ENCODE peak calls at places on chromosomes 7 and 10, in eight cellular contexts. B is GM06990, C is tibial artery, K is ovary, Z is astrocyte, P is HL-60, L is Caco-2, I is cardiac fibroblast. S is an unnamed sample.

GRCh38 chr7:157310676-157311185 is 26.1 kb upstream of the DNAJB6 start:
- DNase-seq in B (no peak), K (no peak), I (peak; percentile 43), L (no peak), Z (no peak), P (no peak), C (no peak), S (no peak)

GRCh38 chr10:32970910-32971309 is 12.9 kb upstream of the ITGB1 start:
- DNase-seq in P (no peak), C (no peak), B (no peak), Z (no peak), I (no peak), L (no peak), K (no peak), S (no peak)

GRCh38 chr10:6349846-6350245 is 147.1 kb downstream of the PFKFB3 start:
- DNase-seq in L (no peak), K (no peak), I (no peak), C (no peak), P (no peak), Z (no peak), B (no peak), S (no peak)

GRCh38 chr7:139851770-139852481 is 22.9 kb downstream of the TBXAS1 start:
- DNase-seq in L (no peak), B (no peak), K (no peak), I (no peak), Z (no peak), C (no peak), P (no peak), S (no peak)

GRCh38 chr7:141737118-141737835 is 881 bp upstream of the SSBP1 start:
- DNase-seq in P (peak; percentile 46), I (peak; percentile 19), L (peak; percentile 51), Z (no peak), C (no peak), B (peak; percentile 13), K (no peak), S (no peak)

GRCh38 chr7:23022258-23022745 is 8.4 kb upstream of the HYCC1 start:
- DNase-seq in B (no peak), P (no peak), L (no peak), I (peak; percentile 90), K (no peak), C (no peak), Z (peak; percentile 96), S (peak; percentile 49)

GRCh38 chr7:104767826-104768536 is 246.0 kb upstream of the KMT2E start:
- DNase-seq in Z (no peak), I (no peak), B (no peak), P (no peak), C (no peak), K (no peak), L (no peak), S (no peak)

GRCh38 chr7:147412782-147413186 is 1177.8 kb upstream of the C7orf33 start:
- DNase-seq in Z (peak; percentile 86), B (no peak), L (no peak), P (no peak), K (no peak), C (no peak), I (peak; percentile 95), S (peak; percentile 63)

GRCh38 chr7:33982425-33982786 is 77.1 kb downstream of the BMPER start:
- DNase-seq in Z (peak; percentile 63), I (peak; percentile 83), B (no peak), K (no peak), C (no peak), L (no peak), P (no peak), S (no peak)

GRCh38 chr10:1782841-1783240 is 45.5 kb upstream of the ADARB2 start:
- DNase-seq in L (no peak), P (no peak), I (no peak), B (no peak), K (no peak), Z (no peak), C (no peak), S (no peak)

GRCh38 chr7:131904750-131905327 is 348.4 kb upstream of the PODXL start:
- DNase-seq in I (no peak), P (no peak), C (no peak), Z (no peak), B (no peak), K (no peak), L (no peak), S (no peak)

GRCh38 chr7:29807179-29807841 is 1.0 kb downstream of the WIPF3 start:
- DNase-seq in Z (no peak), B (no peak), L (peak; percentile 54), P (no peak), C (peak; percentile 82), K (peak; percentile 64), I (no peak), S (no peak)

GRCh38 chr10:34526758-34527730 is 288.1 kb downstream of the PARD3 start:
- DNase-seq in K (no peak), Z (peak; percentile 99), L (no peak), I (peak; percentile 97), C (no peak), B (peak; percentile 33), P (no peak), S (peak; percentile 80)

GRCh38 chr7:138892016-138892630 is 89.1 kb downstream of the KIAA1549 start:
- DNase-seq in I (no peak), B (no peak), P (no peak), Z (no peak), K (no peak), L (no peak), C (no peak), S (no peak)

GRCh38 chr10:14653271-14654161 is 121.2 kb downstream of the FAM107B start:
- DNase-seq in Z (peak; percentile 70), L (peak; percentile 78), B (no peak), P (peak; percentile 84), I (peak; percentile 62), K (no peak), C (no peak), S (peak; percentile 79)

GRCh38 chr10:26090032-26090431 is 126.5 kb upstream of the GAD2 start:
- DNase-seq in C (no peak), Z (no peak), I (no peak), L (no peak), P (no peak), B (no peak), K (no peak), S (no peak)

GRCh38 chr10:91909178-91909677 is at the start of gene FGFBP3:
- DNase-seq in K (peak; percentile 45), L (peak; percentile 51), P (peak; percentile 55), I (peak; percentile 43), B (no peak), Z (peak; percentile 52), C (no peak), S (no peak)

GRCh38 chr7:107169120-107170050 is 582 bp downstream of the HBP1 start:
- DNase-seq in B (peak; percentile 87), K (peak; percentile 98), C (peak; percentile 99), P (peak; percentile 92), L (peak; percentile 97), Z (peak; percentile 86), I (peak; percentile 98), S (peak; percentile 96)
- TF ChIP-seq CTCF in B (no peak), K (peak; percentile 35), C (no peak), P (no peak), L (no peak), Z (no peak), I (no peak), S (peak; percentile 11)

GRCh38 chr10:70655316-70655715 is 17.0 kb upstream of the ADAMTS14 start:
- DNase-seq in K (no peak), L (no peak), I (no peak), C (no peak), B (no peak), P (no peak), Z (no peak), S (no peak)

GRCh38 chr10:70651661-70652060 is 20.6 kb upstream of the ADAMTS14 start:
- DNase-seq in B (no peak), I (no peak), C (no peak), Z (no peak), K (no peak), L (peak; percentile 46), P (no peak), S (no peak)

GRCh38 chr10:70650104-70650503 is 22.2 kb upstream of the ADAMTS14 start:
- DNase-seq in B (no peak), I (no peak), K (no peak), P (no peak), Z (no peak), L (no peak), C (no peak), S (no peak)

GRCh38 chr10:70650751-70651150 is 21.6 kb upstream of the ADAMTS14 start:
- DNase-seq in C (no peak), P (no peak), Z (no peak), K (no peak), B (no peak), L (no peak), I (no peak), S (no peak)

GRCh38 chr10:70652761-70653657 is 19.3 kb upstream of the ADAMTS14 start:
- DNase-seq in Z (peak; percentile 100), C (no peak), L (no peak), K (no peak), B (no peak), I (peak; percentile 98), P (no peak), S (peak; percentile 83)
- TF ChIP-seq CTCF in Z (no peak), C (no peak), L (no peak), K (no peak), B (no peak), I (no peak), P (no peak), S (no peak)

GRCh38 chr7:93172683-93173082 is 24.5 kb upstream of the SAMD9L start:
- DNase-seq in I (no peak), L (no peak), K (no peak), B (no peak), C (no peak), P (no peak), Z (no peak), S (no peak)

GRCh38 chr7:93175219-93175618 is 27.0 kb upstream of the SAMD9L start:
- DNase-seq in C (no peak), B (no peak), P (no peak), K (no peak), Z (no peak), L (no peak), I (no peak), S (no peak)

GRCh38 chr7:93179173-93179572 is 31.0 kb upstream of the SAMD9L start:
- DNase-seq in C (no peak), K (no peak), Z (no peak), I (no peak), P (no peak), L (no peak), B (no peak), S (no peak)

GRCh38 chr7:93176961-93177580 is 28.9 kb upstream of the SAMD9L start:
- DNase-seq in L (no peak), K (no peak), P (no peak), B (no peak), I (no peak), C (no peak), Z (no peak), S (peak; percentile 3)

GRCh38 chr7:93178213-93178612 is 30.0 kb upstream of the SAMD9L start:
- DNase-seq in C (no peak), K (no peak), Z (no peak), L (no peak), I (peak; percentile 43), P (no peak), B (no peak), S (no peak)
- TF ChIP-seq CTCF in C (no peak), K (no peak), Z (no peak), L (peak; percentile 38), I (no peak), P (no peak), B (no peak), S (no peak)

GRCh38 chr10:119165171-119166110 is at the start of gene SFXN4:
- DNase-seq in L (peak; percentile 85), K (peak; percentile 79), B (peak; percentile 88), P (peak; percentile 82), Z (peak; percentile 27), I (peak; percentile 57), C (peak; percentile 90), S (no peak)
- TF ChIP-seq CTCF in L (no peak), K (no peak), B (peak; percentile 19), P (no peak), Z (no peak), I (no peak), C (no peak), S (no peak)

S was measured in AG09319.